ENCODE peak calls at places on chromosome 22, in six cellular contexts. T, U, J, P, O and I are unnamed samples.

GRCh38 chr22:41934284-41935014 is 7.8 kb upstream of the TNFRSF13C start:
- DNase-seq in T (no peak), U (no peak), J (no peak), P (no peak), O (no peak), I (no peak)

GRCh38 chr22:36197065-36197440 is 4.6 kb downstream of the APOL4 start:
- DNase-seq in T (no peak), U (peak; percentile 47), J (peak; percentile 58), P (no peak), O (peak; percentile 93), I (no peak)

GRCh38 chr22:29609139-29609538 is 5.7 kb downstream of the NF2 start:
- DNase-seq in T (no peak), U (no peak), J (peak; percentile 31), P (no peak), O (no peak), I (no peak)

GRCh38 chr22:46777609-46777970 is 15.1 kb downstream of the TBC1D22A start:
- DNase-seq in T (no peak), U (no peak), J (no peak), P (no peak), O (no peak), I (no peak)

GRCh38 chr22:31723699-31724098 is 26.2 kb downstream of the PRR14L start:
- DNase-seq in T (no peak), U (no peak), J (no peak), P (no peak), O (no peak), I (no peak)

GRCh38 chr22:27380826-27381225 is 420.7 kb downstream of the MN1 start:
- DNase-seq in T (no peak), U (no peak), J (no peak), P (no peak), O (no peak), I (no peak)

GRCh38 chr22:33271390-33272161 is 213.4 kb upstream of the SYN3 start:
- DNase-seq in T (no peak), U (peak; percentile 14), J (no peak), P (no peak), O (peak; percentile 24), I (no peak)

GRCh38 chr22:28955817-28956216 is 72.4 kb downstream of the ZNRF3 start:
- DNase-seq in T (no peak), U (no peak), J (no peak), P (peak; percentile 79), O (no peak), I (no peak)

GRCh38 chr22:29737251-29738117 is 17.7 kb downstream of the CABP7 start:
- DNase-seq in T (peak; percentile 61), U (no peak), J (no peak), P (no peak), O (peak; percentile 27), I (no peak)

GRCh38 chr22:45164217-45165123 is 745 bp downstream of the NUP50 start:
- DNase-seq in T (peak; percentile 77), U (peak; percentile 52), J (peak; percentile 74), P (peak; percentile 52), O (peak; percentile 28), I (no peak)

GRCh38 chr22:28855355-28856094 is 27.8 kb upstream of the ZNRF3 start:
- DNase-seq in T (no peak), U (peak; percentile 61), J (peak; percentile 71), P (peak; percentile 51), O (peak; percentile 29), I (peak; percentile 64)

GRCh38 chr22:37905534-37906363 is at the start of gene MICALL1:
- DNase-seq in T (peak; percentile 89), U (peak; percentile 91), J (peak; percentile 89), P (peak; percentile 69), O (peak; percentile 59), I (peak; percentile 75)

GRCh38 chr22:30016596-30016995 is 63.7 kb upstream of the HORMAD2 start:
- DNase-seq in T (no peak), U (peak; percentile 56), J (no peak), P (no peak), O (no peak), I (no peak)

GRCh38 chr22:40046126-40046525 is 51.4 kb downstream of the FAM83F start:
- DNase-seq in T (no peak), U (no peak), J (no peak), P (no peak), O (no peak), I (no peak)

GRCh38 chr22:42114721-42115120 is 15.9 kb downstream of the CYP2D6 start:
- DNase-seq in T (no peak), U (peak; percentile 39), J (no peak), P (no peak), O (no peak), I (no peak)

GRCh38 chr22:41899992-41900651 is 14.8 kb downstream of the SHISA8 start:
- DNase-seq in T (no peak), U (no peak), J (no peak), P (no peak), O (no peak), I (no peak)

GRCh38 chr22:38853149-38853548 is 9.3 kb upstream of the NPTXR start:
- DNase-seq in T (no peak), U (no peak), J (no peak), P (no peak), O (no peak), I (no peak)

GRCh38 chr22:44133901-44134511 is 46.7 kb upstream of the PARVG start:
- DNase-seq in T (peak; percentile 57), U (no peak), J (no peak), P (no peak), O (no peak), I (no peak)

GRCh38 chr22:27850000-27850465 is 48.5 kb upstream of the MN1 start:
- DNase-seq in T (no peak), U (no peak), J (no peak), P (no peak), O (peak; percentile 50), I (no peak)

GRCh38 chr22:40057652-40058051 is 62.9 kb downstream of the FAM83F start:
- DNase-seq in T (no peak), U (no peak), J (no peak), P (no peak), O (no peak), I (no peak)

GRCh38 chr22:29032014-29032475 is 29.6 kb downstream of the C22orf31 start:
- DNase-seq in T (no peak), U (peak; percentile 5), J (peak; percentile 14), P (no peak), O (no peak), I (no peak)

GRCh38 chr22:49486225-49486624 is 341.4 kb downstream of the BRD1 start:
- DNase-seq in T (no peak), U (no peak), J (no peak), P (no peak), O (no peak), I (no peak)
- H3K4me3 ChIP-seq in T (no peak overlapping the region), U (no peak overlapping the region), J (no peak overlapping the region), P (no peak overlapping the region), O (no peak overlapping the region), I (no peak overlapping the region)

DNA sequence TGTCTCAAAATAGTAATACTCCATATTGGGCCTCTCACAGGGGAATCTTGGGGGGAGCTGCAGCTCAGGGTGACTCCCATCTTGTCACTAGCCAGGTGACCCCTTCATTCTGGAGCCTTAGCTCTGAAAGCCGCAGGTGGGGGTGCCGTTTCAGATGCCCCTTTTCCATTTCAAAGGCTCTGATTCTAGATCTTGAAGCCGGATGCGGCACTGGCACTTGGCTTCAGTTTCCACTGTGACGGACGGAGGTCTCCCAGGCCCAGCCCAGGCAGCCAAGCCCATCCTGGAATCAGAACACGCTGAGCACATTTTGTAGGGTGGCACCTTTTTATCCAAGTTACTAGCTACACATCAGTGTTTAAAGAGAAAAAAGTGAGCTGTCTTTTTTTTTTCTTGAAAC is 6.4 kb downstream of the BIK start:
- DNase-seq in T (no peak), U (no peak), J (no peak), P (no peak), O (no peak), I (no peak)
- H3K4me3 ChIP-seq in T (no peak overlapping the region), U (no peak overlapping the region), J (no peak overlapping the region), P (no peak overlapping the region), O (no peak overlapping the region), I (no peak overlapping the region)

DNA sequence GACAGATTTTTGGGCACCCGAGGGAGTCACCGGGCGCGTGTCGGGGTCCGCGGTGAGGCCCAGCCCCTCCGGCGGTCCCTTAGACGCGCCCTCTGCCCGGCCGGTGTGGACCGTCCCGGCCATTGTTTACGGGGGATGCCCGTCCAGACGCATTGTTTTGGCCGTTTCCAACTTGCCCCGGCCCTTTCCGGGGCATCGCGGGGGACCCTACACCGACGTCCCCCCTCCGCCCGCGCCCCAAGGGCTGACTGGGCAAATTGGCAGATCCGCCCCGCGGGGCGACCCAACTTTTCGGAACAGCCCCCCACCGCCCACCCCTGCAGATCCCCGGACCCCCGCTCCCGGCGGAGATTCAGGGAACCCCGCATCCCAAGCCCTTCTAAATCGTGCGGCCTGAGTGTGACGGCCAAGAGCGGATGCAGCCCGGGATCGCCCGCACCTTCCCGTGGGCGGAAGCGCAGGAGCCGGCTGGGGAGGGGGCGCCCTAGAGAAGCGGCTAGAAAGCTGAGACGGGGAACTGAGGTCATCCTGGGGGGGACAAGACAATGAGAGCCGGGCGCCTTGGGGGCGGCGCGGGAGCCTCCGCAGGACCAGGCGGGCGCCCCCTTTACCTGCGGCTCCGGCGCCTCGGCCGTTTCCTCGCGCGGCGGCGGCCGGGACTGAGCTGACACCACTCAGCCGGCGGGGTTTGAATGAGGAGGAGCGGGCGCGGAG is 17.1 kb upstream of the CCT8L2 start:
- DNase-seq in T (no peak), U (no peak), J (no peak), P (no peak), O (no peak), I (no peak)
- H3K4me3 ChIP-seq in T (peak overlapping the region; percentile 21), U (no peak overlapping the region), J (no peak overlapping the region), P (no peak overlapping the region), O (peak overlapping the region; percentile 15), I (peak overlapping the region; percentile 6)

DNA sequence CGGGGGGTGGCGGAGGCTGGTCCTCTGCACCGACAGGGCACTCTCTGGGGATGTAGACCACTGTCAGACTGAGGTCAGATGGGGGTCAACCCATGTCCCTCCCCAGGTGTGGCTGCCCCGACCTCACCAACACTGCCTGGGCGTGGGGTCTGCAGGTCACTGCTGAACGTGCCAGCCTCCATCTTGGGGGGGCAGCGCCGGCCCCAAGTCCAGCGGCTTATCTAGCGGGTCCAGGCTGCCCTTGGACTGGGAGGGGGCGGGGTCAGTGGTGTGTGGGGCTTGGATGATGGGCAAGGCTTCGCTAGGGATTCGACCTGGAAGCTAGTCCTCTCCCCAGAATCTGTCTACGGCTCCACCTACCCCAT is 178.2 kb downstream of the IGLL1 start:
- DNase-seq in T (peak; percentile 66), U (no peak), J (no peak), P (no peak), O (peak; percentile 55), I (no peak)
- H3K4me3 ChIP-seq in T (peak overlapping the region; percentile 39), U (no peak overlapping the region), J (peak overlapping the region; percentile 23), P (no peak overlapping the region), O (peak overlapping the region; percentile 26), I (peak overlapping the region; percentile 29)